ENCODE peak calls at places on chromosome 14, in six cellular contexts. H, A, E, R, D and K are unnamed samples.

GRCh38 chr14:34623506-34623905 is 6.4 kb downstream of the SNX6 start:
- DNase-seq in H (no peak), A (no peak), E (no peak), R (peak; percentile 14), D (no peak), K (no peak)

GRCh38 chr14:90628825-90629224 is 187.4 kb downstream of the TTC7B start:
- DNase-seq in H (no peak), A (no peak), E (peak; percentile 76), R (no peak), D (no peak), K (no peak)

GRCh38 chr14:35631071-35631805 is 97.3 kb downstream of the INSM2 start:
- DNase-seq in H (no peak), A (no peak), E (no peak), R (no peak), D (no peak), K (no peak)

GRCh38 chr14:23580152-23580926 is 1.7 kb upstream of the JPH4 start:
- DNase-seq in H (no peak), A (no peak), E (peak; percentile 37), R (no peak), D (peak; percentile 11), K (peak; percentile 65)

GRCh38 chr14:36217732-36218131 is 41.2 kb upstream of the PTCSC3 start:
- DNase-seq in H (no peak), A (peak; percentile 76), E (no peak), R (no peak), D (no peak), K (no peak)

GRCh38 chr14:68160779-68161546 is 341.4 kb downstream of the RAD51B start:
- DNase-seq in H (no peak), A (no peak), E (no peak), R (no peak), D (no peak), K (no peak)

GRCh38 chr14:90599339-90599738 is 202.5 kb downstream of the CALM1 start:
- DNase-seq in H (no peak), A (no peak), E (peak; percentile 59), R (no peak), D (no peak), K (no peak)

GRCh38 chr14:74793506-74794155 is 30.5 kb downstream of the YLPM1 start:
- DNase-seq in H (no peak), A (no peak), E (no peak), R (peak; percentile 28), D (no peak), K (no peak)

GRCh38 chr14:34055545-34055944 is 104.7 kb upstream of the EGLN3 start:
- DNase-seq in H (no peak), A (no peak), E (no peak), R (no peak), D (no peak), K (no peak)

GRCh38 chr14:24066490-24067132 is 4.8 kb upstream of the CPNE6 start:
- DNase-seq in H (no peak), A (no peak), E (peak; percentile 44), R (no peak), D (peak; percentile 66), K (no peak)

GRCh38 chr14:99177046-99177655 is 94.8 kb downstream of the BCL11B start:
- DNase-seq in H (peak; percentile 38), A (no peak), E (peak; percentile 45), R (no peak), D (no peak), K (no peak)

GRCh38 chr14:63203618-63204406 is 431 bp upstream of the RHOJ start:
- DNase-seq in H (peak; percentile 69), A (peak; percentile 71), E (peak; percentile 94), R (peak; percentile 100), D (peak; percentile 59), K (peak; percentile 79)

GRCh38 chr14:92874961-92875360 is 48.0 kb upstream of the CHGA start:
- DNase-seq in H (no peak), A (no peak), E (no peak), R (no peak), D (no peak), K (no peak)

GRCh38 chr14:32419429-32419828 is 90.3 kb downstream of the AKAP6 start:
- DNase-seq in H (no peak), A (no peak), E (no peak), R (no peak), D (no peak), K (no peak)

GRCh38 chr14:103889313-103890051 is 38.8 kb upstream of the TDRD9 start:
- DNase-seq in H (peak; percentile 78), A (no peak), E (no peak), R (peak; percentile 8), D (peak; percentile 86), K (no peak)

GRCh38 chr14:68333265-68333664 is 459.6 kb downstream of the ZFP36L1 start:
- DNase-seq in H (no peak), A (no peak), E (no peak), R (no peak), D (no peak), K (no peak)

GRCh38 chr14:98548071-98548686 is 723.8 kb downstream of the BCL11B start:
- DNase-seq in H (no peak), A (no peak), E (no peak), R (no peak), D (no peak), K (no peak)

GRCh38 chr14:95509512-95509911 is 6.9 kb downstream of the SYNE3 start:
- DNase-seq in H (peak; percentile 27), A (no peak), E (no peak), R (no peak), D (no peak), K (no peak)

GRCh38 chr14:93794756-93795155 is 6.5 kb upstream of the PRIMA1 start:
- DNase-seq in H (no peak), A (no peak), E (peak; percentile 28), R (no peak), D (no peak), K (no peak)

GRCh38 chr14:77026166-77026929 is 2.2 kb downstream of the IRF2BPL start:
- DNase-seq in H (peak; percentile 63), A (no peak), E (peak; percentile 81), R (peak; percentile 59), D (no peak), K (no peak)

GRCh38 chr14:88233915-88234314 is 89.2 kb downstream of the KCNK10 start:
- DNase-seq in H (no peak), A (no peak), E (no peak), R (peak; percentile 9), D (peak; percentile 38), K (no peak)

DNA sequence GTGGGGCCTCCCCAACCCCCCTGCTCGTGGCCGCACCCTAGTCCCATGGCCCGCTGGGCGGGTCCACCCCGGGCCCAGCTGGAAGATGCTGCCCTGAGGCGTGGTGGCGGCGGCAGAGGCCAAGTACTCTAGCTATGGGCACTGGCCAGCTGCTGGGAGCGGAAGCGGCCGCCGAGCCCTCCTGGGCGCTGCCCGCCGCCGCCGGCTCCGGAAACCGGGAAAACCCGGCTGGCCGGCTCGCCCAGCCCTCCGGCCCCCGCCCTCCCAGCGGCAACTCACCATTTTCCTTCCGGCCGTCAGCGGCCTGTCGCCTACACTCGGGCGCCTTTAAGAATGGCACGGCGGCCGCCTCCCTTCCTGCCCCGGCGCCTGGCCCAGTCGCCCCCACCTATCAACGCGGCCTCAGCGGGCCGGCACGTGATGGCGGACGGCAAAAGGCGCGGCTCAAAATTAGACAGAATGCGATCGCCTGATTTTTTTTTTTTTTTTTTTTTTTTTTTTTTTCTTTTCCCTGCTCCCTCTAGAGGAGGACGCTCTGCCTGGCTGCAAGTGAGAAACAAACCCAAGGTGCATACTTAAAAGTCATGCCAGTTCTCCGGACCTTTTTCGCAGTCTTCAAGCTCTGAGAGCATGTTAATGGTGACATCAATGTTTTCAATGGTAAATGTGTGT is at the start of gene GMFB:
- DNase-seq in H (peak; percentile 96), A (peak; percentile 91), E (peak; percentile 96), R (peak; percentile 96), D (peak; percentile 93), K (peak; percentile 90)
- TF ChIP-seq CTCF in H (peak; percentile 29), A (no peak), E (peak; percentile 19), R (peak; percentile 60), D (no peak), K (peak; percentile 61)

GRCh38 chr14:75794615-75795038 is 133.6 kb downstream of the TTLL5 start:
- DNase-seq in H (no peak), A (no peak), E (no peak), R (peak; percentile 88), D (no peak), K (no peak)

DNA sequence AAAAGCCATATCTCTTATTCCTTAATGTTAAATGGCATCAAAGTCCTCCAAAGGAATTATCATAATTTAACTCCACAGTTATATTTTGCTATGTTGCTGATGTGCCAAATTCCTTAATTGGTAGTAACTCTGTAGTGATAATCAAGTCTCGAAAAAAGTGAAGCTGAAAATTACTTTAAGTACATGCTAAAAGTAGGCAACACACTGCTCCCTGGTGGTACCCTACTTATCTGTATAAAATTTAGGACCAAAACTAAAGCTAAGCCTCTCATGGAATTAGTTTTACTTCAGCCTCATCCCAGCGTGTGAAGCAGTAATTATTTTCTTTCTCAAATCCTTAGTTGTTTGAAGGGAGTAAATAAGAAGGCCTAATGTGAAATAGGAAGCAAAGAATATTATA is 132.8 kb downstream of the TTLL5 start:
- DNase-seq in H (no peak), A (no peak), E (no peak), R (peak; percentile 46), D (no peak), K (no peak)
- TF ChIP-seq CTCF in H (no peak), A (no peak), E (no peak), R (peak; percentile 20), D (no peak), K (no peak)

DNA sequence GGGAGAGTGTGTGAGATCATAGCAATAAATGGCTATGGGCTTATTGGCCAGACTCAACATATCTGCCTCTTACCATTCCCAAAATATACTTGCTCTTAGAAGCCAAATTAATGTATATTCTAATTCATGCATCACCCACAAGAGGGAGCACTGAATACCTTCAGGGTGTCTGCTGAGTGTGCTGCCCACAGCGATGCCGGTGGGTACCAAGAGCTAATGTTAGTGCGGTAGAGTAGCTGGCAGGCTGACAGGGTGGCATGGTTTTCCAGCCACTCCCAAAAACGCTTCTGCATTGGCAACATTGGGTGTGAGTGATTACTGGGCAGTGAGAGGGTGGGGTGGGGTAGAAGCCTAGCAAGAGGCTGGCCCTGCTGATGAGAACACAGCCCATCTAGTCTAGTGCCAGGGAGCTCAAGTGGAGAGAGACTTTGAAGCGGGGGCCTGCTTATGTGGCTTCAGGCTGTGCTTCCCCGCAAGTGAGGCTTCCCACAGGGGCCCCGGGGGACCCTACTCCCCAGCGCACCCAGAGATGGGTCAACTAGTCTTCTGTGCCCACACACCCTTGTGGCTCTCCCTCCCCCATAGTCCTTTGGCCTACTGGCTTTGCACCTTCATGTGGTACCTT is 9.2 kb upstream of the PLEKHD1 start:
- DNase-seq in H (no peak), A (no peak), E (no peak), R (peak; percentile 24), D (no peak), K (no peak)
- TF ChIP-seq CTCF in H (peak; percentile 14), A (no peak), E (no peak), R (peak; percentile 48), D (peak; percentile 22), K (peak; percentile 66)

GRCh38 chr14:102138935-102139247 is 806 bp upstream of the WDR20 start:
- DNase-seq in H (no peak), A (no peak), E (no peak), R (no peak), D (no peak), K (no peak)

GRCh38 chr14:102141797-102142196 is 2.1 kb downstream of the WDR20 start:
- DNase-seq in H (no peak), A (no peak), E (no peak), R (no peak), D (no peak), K (no peak)

GRCh38 chr14:102140027-102140749 is 491 bp downstream of the WDR20 start:
- DNase-seq in H (peak; percentile 64), A (peak; percentile 46), E (peak; percentile 68), R (peak; percentile 17), D (peak; percentile 65), K (no peak)

GRCh38 chr14:102139248-102140026 is at the start of gene WDR20:
- DNase-seq in H (peak; percentile 99), A (peak; percentile 99), E (peak; percentile 98), R (peak; percentile 97), D (peak; percentile 99), K (peak; percentile 99)

GRCh38 chr14:102140750-102141145 is 1.1 kb downstream of the WDR20 start:
- DNase-seq in H (no peak), A (no peak), E (no peak), R (no peak), D (no peak), K (no peak)
- TF ChIP-seq CTCF in H (no peak), A (no peak), E (no peak), R (no peak), D (no peak), K (no peak)